ENCODE peak calls at places on chromosomes 1 and 21, in four cellular contexts. Q, S, T and W are unnamed samples.

GRCh38 chr1:145994391-145995120 is 1.8 kb downstream of the TXNIP start:
- DNase-seq in Q (peak), S (no peak), T (no peak), W (no peak)

GRCh38 chr1:201791775-201792166 is 37.2 kb upstream of the IPO9 start:
- DNase-seq in Q (no peak), S (no peak), T (no peak), W (no peak)

GRCh38 chr1:5811419-5811818 is 180.8 kb downstream of the NPHP4 start:
- DNase-seq in Q (no peak), S (no peak), T (no peak), W (no peak)

GRCh38 chr1:200737647-200738296 is 921 bp upstream of the CAMSAP2 start:
- DNase-seq in Q (no peak), S (no peak), T (no peak), W (no peak)

GRCh38 chr1:207818971-207819451 is 67.2 kb downstream of the CD46 start:
- DNase-seq in Q (no peak), S (no peak), T (no peak), W (no peak)

GRCh38 chr1:150429805-150430204 is 57.4 kb upstream of the TARS2 start:
- DNase-seq in Q (peak), S (no peak), T (peak), W (peak)

GRCh38 chr1:117178756-117179155 is 32.0 kb downstream of the VTCN1 start:
- DNase-seq in Q (no peak), S (no peak), T (no peak), W (no peak)

GRCh38 chr21:35254006-35254751 is 205.1 kb upstream of the RUNX1 start:
- DNase-seq in Q (no peak), S (no peak), T (no peak), W (no peak)

GRCh38 chr1:160460214-160460642 is 59.9 kb downstream of the VANGL2 start:
- DNase-seq in Q (no peak), S (peak), T (no peak), W (no peak)

GRCh38 chr1:200535605-200536004 is 84.9 kb downstream of the KIF14 start:
- DNase-seq in Q (no peak), S (no peak), T (peak), W (peak)

GRCh38 chr1:218164111-218164929 is 120.8 kb upstream of the RRP15 start:
- DNase-seq in Q (no peak), S (no peak), T (peak), W (peak)

GRCh38 chr1:211752951-211753486 is 77.5 kb downstream of the LPGAT1 start:
- DNase-seq in Q (no peak), S (no peak), T (no peak), W (no peak)

GRCh38 chr1:32764826-32765545 is 52.2 kb downstream of the YARS1 start:
- DNase-seq in Q (no peak), S (no peak), T (no peak), W (no peak)

GRCh38 chr1:59018860-59019259 is 235.0 kb upstream of the JUN start:
- DNase-seq in Q (no peak), S (no peak), T (no peak), W (no peak)

GRCh38 chr1:6483010-6483760 is 8.3 kb downstream of the PLEKHG5 start:
- DNase-seq in Q (no peak), S (no peak), T (no peak), W (no peak)

GRCh38 chr1:36204347-36204909 is 19.8 kb upstream of the THRAP3 start:
- DNase-seq in Q (no peak), S (no peak), T (no peak), W (no peak)

GRCh38 chr1:25472494-25472893 is 41.8 kb downstream of the MACO1 start:
- DNase-seq in Q (no peak), S (peak), T (no peak), W (no peak)

GRCh38 chr1:206923961-206924548 is 2.3 kb upstream of the FCMR start:
- DNase-seq in Q (no peak), S (no peak), T (no peak), W (no peak)

GRCh38 chr1:95126366-95126765 is 9.2 kb downstream of the TLCD4 start:
- DNase-seq in Q (no peak), S (no peak), T (no peak), W (no peak)

GRCh38 chr1:33706634-33707255 is 157.1 kb upstream of the HMGB4 start:
- DNase-seq in Q (no peak), S (no peak), T (no peak), W (no peak)

GRCh38 chr1:226598455-226598849 is 49.9 kb downstream of the STUM start:
- DNase-seq in Q (no peak), S (no peak), T (no peak), W (no peak)

GRCh38 chr1:55559802-55560201 is 344.6 kb upstream of the USP24 start:
- DNase-seq in Q (no peak), S (no peak), T (no peak), W (no peak)

GRCh38 chr21:34994646-34995631 is 54.2 kb downstream of the RUNX1 start:
- DNase-seq in Q (peak), S (no peak), T (no peak), W (no peak)

GRCh38 chr1:20308569-20308968 is 17.9 kb downstream of the VWA5B1 start:
- DNase-seq in Q (peak), S (no peak), T (no peak), W (no peak)

GRCh38 chr1:197948926-197949899 is 32.0 kb downstream of the LHX9 start:
- DNase-seq in Q (no peak), S (no peak), T (no peak), W (no peak)

GRCh38 chr1:236495359-236496120 is 28.2 kb upstream of the LGALS8 start:
- DNase-seq in Q (peak), S (no peak), T (peak), W (no peak)

GRCh38 chr1:85707267-85707989 is 805 bp downstream of the ZNHIT6 start:
- DNase-seq in Q (peak), S (no peak), T (no peak), W (no peak)

GRCh38 chr1:10074059-10074854 is 41.5 kb downstream of the UBE4B start:
- DNase-seq in Q (peak), S (peak), T (no peak), W (no peak)

GRCh38 chr1:91400133-91400725 is 4.4 kb downstream of the HFM1 start:
- DNase-seq in Q (no peak), S (no peak), T (no peak), W (no peak)

GRCh38 chr1:101293461-101294045 is 56.7 kb downstream of the S1PR1 start:
- DNase-seq in Q (no peak), S (peak), T (no peak), W (no peak)

GRCh38 chr1:245578306-245578705 is 423.5 kb downstream of the KIF26B start:
- DNase-seq in Q (no peak), S (no peak), T (no peak), W (no peak)

GRCh38 chr1:97630281-97630680 is 290.6 kb downstream of the DPYD start:
- DNase-seq in Q (no peak), S (no peak), T (no peak), W (no peak)
- TF ChIP-seq SP1 in Q (no peak), S (no peak), T (no peak), W (no peak)

GRCh38 chr1:11880911-11881748 is 22.4 kb upstream of the NPPB start:
- DNase-seq in Q (peak), S (no peak), T (no peak), W (no peak)

GRCh38 chr1:11880181-11880575 is 21.4 kb upstream of the NPPB start:
- DNase-seq in Q (no peak), S (no peak), T (no peak), W (no peak)

GRCh38 chr1:11885922-11886321 is 27.2 kb upstream of the NPPB start:
- DNase-seq in Q (no peak), S (no peak), T (no peak), W (no peak)

GRCh38 chr1:11881749-11882441 is 23.1 kb upstream of the NPPB start:
- DNase-seq in Q (peak), S (no peak), T (no peak), W (no peak)

DNA sequence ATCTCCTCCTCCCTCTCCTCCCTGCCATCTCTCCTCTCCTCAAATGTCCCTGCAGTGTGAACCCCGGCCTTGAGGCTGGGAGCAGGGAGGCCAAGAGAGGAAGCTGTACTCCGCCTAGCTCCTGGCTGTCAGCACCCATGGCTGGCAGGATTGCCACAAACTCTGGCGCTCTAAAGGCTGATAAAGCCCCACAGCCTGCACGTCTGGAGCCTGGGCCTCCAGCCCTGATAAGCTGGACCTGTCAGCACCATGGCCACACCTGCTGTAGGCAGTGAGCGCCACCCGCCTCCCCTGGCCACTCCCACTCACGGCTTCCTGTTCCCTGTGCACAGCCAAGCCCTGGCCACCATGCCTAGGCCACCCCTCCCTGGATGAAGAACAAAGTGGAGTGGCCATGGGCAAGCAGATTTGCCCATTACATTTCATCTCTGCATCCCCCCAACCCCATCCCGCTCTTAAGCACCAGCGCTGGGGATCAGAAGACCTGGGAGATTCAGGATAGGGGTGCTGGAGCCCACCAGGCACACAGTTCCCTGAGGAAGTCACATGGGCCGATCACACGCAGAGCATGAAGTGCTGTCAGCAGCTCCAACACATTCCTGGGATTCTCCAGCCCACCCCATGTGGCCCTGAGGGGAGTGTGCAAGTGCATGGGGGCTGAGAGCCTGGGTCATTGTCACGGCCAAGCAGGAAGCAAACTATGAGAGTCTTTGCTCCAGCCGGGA is 24.2 kb upstream of the NPPB start:
- DNase-seq in Q (peak), S (no peak), T (peak), W (no peak)
- TF ChIP-seq TARDBP in Q (peak), S (no peak), T (no peak), W (no peak)

GRCh38 chr1:232751393-232752140 is 53.6 kb upstream of the MAP10 start:
- DNase-seq in Q (no peak), S (no peak), T (no peak), W (no peak)

GRCh38 chr1:232752365-232752764 is 52.9 kb upstream of the MAP10 start:
- DNase-seq in Q (no peak), S (no peak), T (no peak), W (no peak)

GRCh38 chr1:232748910-232749368 is 56.3 kb upstream of the MAP10 start:
- DNase-seq in Q (no peak), S (no peak), T (no peak), W (no peak)

DNA sequence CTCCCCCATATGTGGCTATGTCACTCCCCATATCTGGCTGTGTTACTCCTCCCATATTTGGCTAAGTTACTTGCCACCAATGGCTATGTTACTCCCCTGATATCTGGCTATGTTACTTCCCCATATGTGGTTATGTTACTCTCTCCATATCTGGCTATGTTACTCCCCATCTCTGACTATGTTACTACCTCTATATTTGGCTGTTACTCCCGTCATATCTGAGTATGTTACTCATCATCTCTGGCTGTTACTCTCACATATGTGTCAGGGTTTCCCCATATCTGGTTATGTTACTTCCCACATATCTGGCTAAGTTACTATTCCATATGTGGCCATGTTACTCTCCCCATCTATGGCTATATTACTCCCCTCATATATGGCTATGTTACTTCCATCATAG is 50.3 kb upstream of the MAP10 start:
- DNase-seq in Q (no peak), S (no peak), T (no peak), W (no peak)
- TF ChIP-seq SP1 in Q (no peak), S (no peak), T (no peak), W (no peak)

GRCh38 chr1:29478046-29478791 is 241.9 kb downstream of the PTPRU start:
- DNase-seq in Q (no peak), S (no peak), T (no peak), W (no peak)
- TF ChIP-seq TARDBP in Q (no peak), S (no peak), T (no peak), W (no peak)

DNA sequence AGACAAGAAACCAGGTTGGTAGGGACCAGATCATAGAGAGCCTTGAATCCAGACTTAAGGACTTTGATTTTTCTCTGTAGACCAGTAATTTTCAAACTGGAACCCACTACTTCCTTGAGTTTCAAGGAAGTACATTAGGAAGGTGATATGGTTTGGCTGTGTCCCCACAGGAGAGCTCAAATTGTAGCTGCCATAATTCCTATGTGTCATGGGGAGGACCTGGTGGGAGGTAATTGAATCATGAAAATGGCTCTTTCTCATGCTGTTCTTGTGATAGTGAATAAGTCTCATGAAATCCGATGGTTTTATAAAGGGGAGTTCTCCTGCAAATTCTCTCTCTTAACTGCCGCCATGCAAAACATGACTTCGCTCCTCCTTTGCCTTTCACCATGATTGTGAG is 10.1 kb upstream of the PRKAA2 start:
- DNase-seq in Q (no peak), S (no peak), T (no peak), W (no peak)
- TF ChIP-seq SP1 in Q (no peak), S (no peak), T (no peak), W (no peak)

DNA sequence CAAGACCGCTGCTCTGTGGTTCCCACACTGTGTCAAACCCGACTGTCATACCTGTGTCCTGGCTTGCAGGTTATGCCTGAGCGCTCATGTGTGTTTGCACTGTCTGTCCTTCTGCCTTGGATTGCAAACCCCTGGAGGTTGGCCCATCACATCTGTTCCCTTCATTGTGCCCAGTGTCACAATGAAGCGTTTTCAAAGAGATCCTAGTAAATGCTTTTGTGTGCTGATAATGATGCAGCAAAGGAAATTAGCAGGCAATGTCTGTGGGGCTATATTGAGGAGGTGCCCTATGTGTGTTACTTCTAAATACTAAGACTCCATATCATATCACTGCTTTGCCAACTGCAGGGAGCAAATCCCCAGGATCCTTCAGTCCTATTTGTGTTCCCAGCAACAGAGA is 424.4 kb upstream of the NFIA start:
- DNase-seq in Q (no peak), S (no peak), T (no peak), W (no peak)
- TF ChIP-seq TARDBP in Q (no peak), S (no peak), T (no peak), W (no peak)

DNA sequence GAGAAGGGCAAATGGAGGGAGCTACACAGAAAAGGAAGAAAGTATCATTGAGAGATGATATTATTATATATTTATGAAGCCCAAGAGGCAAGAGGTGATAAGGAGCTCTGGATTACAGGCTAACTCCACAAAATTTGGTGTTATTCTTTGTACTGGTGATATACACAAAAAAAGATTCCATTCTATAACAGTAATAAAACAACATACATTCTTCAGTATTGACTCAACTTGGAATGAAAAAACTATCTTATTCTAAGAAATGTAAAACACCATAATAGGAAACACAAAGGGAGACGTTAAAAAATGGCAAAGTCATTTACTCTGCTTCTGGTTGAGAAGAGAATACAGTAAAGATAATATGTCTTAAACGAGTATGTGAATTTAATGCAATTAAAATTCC is 99.4 kb downstream of the TEX35 start:
- DNase-seq in Q (no peak), S (no peak), T (no peak), W (no peak)
- TF ChIP-seq SP1 in Q (no peak), S (no peak), T (no peak), W (no peak)

GRCh38 chr21:46661211-46661625 is 25.7 kb downstream of the PRMT2 start:
- DNase-seq in Q (no peak), S (no peak), T (no peak), W (peak)
- TF ChIP-seq TARDBP in Q (no peak), S (no peak), T (no peak), W (no peak)

GRCh38 chr1:62196091-62196690 is 1.5 kb downstream of the L1TD1 start:
- DNase-seq in Q (no peak), S (no peak), T (no peak), W (no peak)
- TF ChIP-seq SP1 in Q (no peak), S (no peak), T (no peak), W (no peak)